ENCODE peak calls at places on chromosomes 6 and 20, in four cellular contexts. One of them, this sample, is unnamed.

GRCh38 chr6:19731286-19731685 is 105.9 kb upstream of the ID4 start:
- DNase-seq in SJSA1: peak
- DNase-seq in A549: peak
- DNase-seq in Karpas-422: no peak
- DNase-seq in this sample: peak

GRCh38 chr6:167426620-167427019 is 101.7 kb downstream of the TTLL2 start:
- DNase-seq in A549: no peak
- DNase-seq in Karpas-422: no peak
- DNase-seq in SJSA1: no peak
- DNase-seq in this sample: no peak

GRCh38 chr6:169997930-169998218 is 246.5 kb downstream of the ERMARD start:
- DNase-seq in A549: no peak
- DNase-seq in SJSA1: peak
- DNase-seq in Karpas-422: no peak
- DNase-seq in this sample: no peak

GRCh38 chr6:85449388-85449817 is 480 bp upstream of the NT5E start:
- DNase-seq in Karpas-422: no peak
- DNase-seq in A549: peak
- DNase-seq in SJSA1: peak
- DNase-seq in this sample: no peak

GRCh38 chr6:26483727-26484126 is 16.4 kb upstream of the BTN1A1 start:
- DNase-seq in SJSA1: no peak
- DNase-seq in Karpas-422: no peak
- DNase-seq in A549: no peak
- DNase-seq in this sample: no peak

GRCh38 chr20:6501061-6501460 is 266.4 kb upstream of the BMP2 start:
- DNase-seq in SJSA1: no peak
- DNase-seq in Karpas-422: no peak
- DNase-seq in A549: peak
- DNase-seq in this sample: peak

GRCh38 chr20:44770480-44771171 is 25.0 kb downstream of the KCNK15 start:
- DNase-seq in A549: no peak
- DNase-seq in Karpas-422: peak
- DNase-seq in SJSA1: no peak
- DNase-seq in this sample: no peak

GRCh38 chr6:101545171-101545570 is 151.7 kb downstream of the GRIK2 start:
- DNase-seq in SJSA1: no peak
- DNase-seq in A549: no peak
- DNase-seq in Karpas-422: no peak
- DNase-seq in this sample: no peak

GRCh38 chr6:36897629-36898028 is 11.9 kb downstream of the C6orf89 start:
- DNase-seq in Karpas-422: no peak
- DNase-seq in A549: peak
- DNase-seq in SJSA1: no peak
- DNase-seq in this sample: no peak

GRCh38 chr20:56069016-56069415 is 63.7 kb upstream of the CBLN4 start:
- DNase-seq in Karpas-422: no peak
- DNase-seq in A549: no peak
- DNase-seq in SJSA1: no peak
- DNase-seq in this sample: no peak

GRCh38 chr6:13794184-13794583 is 20.2 kb downstream of the MCUR1 start:
- DNase-seq in SJSA1: peak
- DNase-seq in A549: peak
- DNase-seq in Karpas-422: no peak
- DNase-seq in this sample: no peak

GRCh38 chr20:2767768-2768631 is 32.4 kb downstream of the CPXM1 start:
- DNase-seq in A549: no peak
- DNase-seq in SJSA1: no peak
- DNase-seq in Karpas-422: no peak
- DNase-seq in this sample: no peak

GRCh38 chr6:37074053-37074827 is 68.8 kb downstream of the FGD2 start:
- DNase-seq in A549: no peak
- DNase-seq in Karpas-422: no peak
- DNase-seq in SJSA1: no peak
- DNase-seq in this sample: no peak

GRCh38 chr6:168050225-168050796 is 28.7 kb downstream of the FRMD1 start:
- DNase-seq in A549: no peak
- DNase-seq in Karpas-422: no peak
- DNase-seq in SJSA1: no peak
- DNase-seq in this sample: no peak

GRCh38 chr6:134074151-134074712 is 21.8 kb upstream of the SLC2A12 start:
- DNase-seq in A549: no peak
- DNase-seq in SJSA1: no peak
- DNase-seq in Karpas-422: no peak
- DNase-seq in this sample: no peak

GRCh38 chr6:9103876-9104521 is 668.7 kb upstream of the SLC35B3 start:
- DNase-seq in A549: no peak
- DNase-seq in SJSA1: no peak
- DNase-seq in Karpas-422: no peak
- DNase-seq in this sample: no peak

GRCh38 chr20:36645353-36645752 is 643 bp downstream of the SLA2 start:
- DNase-seq in A549: no peak
- DNase-seq in Karpas-422: no peak
- DNase-seq in SJSA1: no peak
- DNase-seq in this sample: no peak

GRCh38 chr20:1964659-1965405 is 29.0 kb downstream of the PDYN start:
- DNase-seq in A549: no peak
- DNase-seq in Karpas-422: no peak
- DNase-seq in SJSA1: no peak
- DNase-seq in this sample: no peak

GRCh38 chr6:26121141-26122004 is 34.1 kb downstream of the HFE start:
- DNase-seq in A549: peak
- DNase-seq in Karpas-422: no peak
- DNase-seq in SJSA1: no peak
- DNase-seq in this sample: peak

GRCh38 chr6:111030008-111031006 is 48.5 kb downstream of the RPF2 start:
- DNase-seq in SJSA1: no peak
- DNase-seq in A549: no peak
- DNase-seq in Karpas-422: no peak
- DNase-seq in this sample: no peak

GRCh38 chr6:70221715-70222236 is 81.1 kb downstream of the COL9A1 start:
- DNase-seq in SJSA1: no peak
- DNase-seq in Karpas-422: no peak
- DNase-seq in A549: no peak
- DNase-seq in this sample: no peak

GRCh38 chr6:134894800-134895199 is 55.1 kb downstream of the ALDH8A1 start:
- DNase-seq in Karpas-422: peak
- DNase-seq in SJSA1: no peak
- DNase-seq in A549: no peak
- DNase-seq in this sample: no peak

GRCh38 chr6:88982720-88983119 is 19.3 kb upstream of the RNGTT start:
- DNase-seq in A549: peak
- DNase-seq in SJSA1: no peak
- DNase-seq in Karpas-422: peak
- DNase-seq in this sample: no peak

GRCh38 chr6:108353853-108354252 is 59.0 kb downstream of the AFG1L start:
- DNase-seq in SJSA1: no peak
- DNase-seq in Karpas-422: no peak
- DNase-seq in A549: no peak
- DNase-seq in this sample: no peak

GRCh38 chr6:161010418-161010817 is 18.8 kb downstream of the MAP3K4 start:
- DNase-seq in A549: no peak
- DNase-seq in SJSA1: no peak
- DNase-seq in Karpas-422: no peak
- DNase-seq in this sample: no peak

GRCh38 chr6:27753668-27754407 is 158.4 kb downstream of the OR2B2 start:
- DNase-seq in A549: peak
- DNase-seq in Karpas-422: peak
- DNase-seq in SJSA1: peak
- DNase-seq in this sample: peak

GRCh38 chr6:52642381-52642780 is 28.5 kb upstream of the TMEM14A start:
- DNase-seq in Karpas-422: no peak
- DNase-seq in A549: no peak
- DNase-seq in SJSA1: no peak
- DNase-seq in this sample: no peak
- H3K4me3 ChIP-seq in Karpas-422: no peak
- H3K4me3 ChIP-seq in A549: no peak
- H3K4me3 ChIP-seq in SJSA1: no peak
- H3K4me3 ChIP-seq in this sample: no peak

GRCh38 chr20:23298155-23298554 is 52.4 kb upstream of the NXT1 start:
- DNase-seq in A549: no peak
- DNase-seq in Karpas-422: no peak
- DNase-seq in SJSA1: no peak
- DNase-seq in this sample: no peak
- H3K4me3 ChIP-seq in A549: no peak
- H3K4me3 ChIP-seq in Karpas-422: no peak
- H3K4me3 ChIP-seq in SJSA1: no peak
- H3K4me3 ChIP-seq in this sample: no peak

GRCh38 chr20:47774081-47774777 is 11.1 kb downstream of the SULF2 start:
- DNase-seq in SJSA1: no peak
- DNase-seq in A549: no peak
- DNase-seq in Karpas-422: no peak
- DNase-seq in this sample: no peak
- H3K4me3 ChIP-seq in SJSA1: no peak
- H3K4me3 ChIP-seq in A549: no peak
- H3K4me3 ChIP-seq in Karpas-422: no peak
- H3K4me3 ChIP-seq in this sample: no peak

GRCh38 chr20:46056970-46057855 is 28.2 kb downstream of the SLC12A5 start:
- DNase-seq in A549: no peak
- DNase-seq in Karpas-422: no peak
- DNase-seq in SJSA1: peak
- DNase-seq in this sample: no peak
- H3K4me3 ChIP-seq in A549: no peak
- H3K4me3 ChIP-seq in Karpas-422: no peak
- H3K4me3 ChIP-seq in SJSA1: no peak
- H3K4me3 ChIP-seq in this sample: no peak

GRCh38 chr20:3797226-3797545 is 1.1 kb downstream of the CDC25B start:
- DNase-seq in Karpas-422: no peak
- DNase-seq in SJSA1: no peak
- DNase-seq in A549: no peak
- DNase-seq in this sample: no peak
- H3K4me3 ChIP-seq in Karpas-422: peak
- H3K4me3 ChIP-seq in SJSA1: peak
- H3K4me3 ChIP-seq in A549: peak
- H3K4me3 ChIP-seq in this sample: peak

DNA sequence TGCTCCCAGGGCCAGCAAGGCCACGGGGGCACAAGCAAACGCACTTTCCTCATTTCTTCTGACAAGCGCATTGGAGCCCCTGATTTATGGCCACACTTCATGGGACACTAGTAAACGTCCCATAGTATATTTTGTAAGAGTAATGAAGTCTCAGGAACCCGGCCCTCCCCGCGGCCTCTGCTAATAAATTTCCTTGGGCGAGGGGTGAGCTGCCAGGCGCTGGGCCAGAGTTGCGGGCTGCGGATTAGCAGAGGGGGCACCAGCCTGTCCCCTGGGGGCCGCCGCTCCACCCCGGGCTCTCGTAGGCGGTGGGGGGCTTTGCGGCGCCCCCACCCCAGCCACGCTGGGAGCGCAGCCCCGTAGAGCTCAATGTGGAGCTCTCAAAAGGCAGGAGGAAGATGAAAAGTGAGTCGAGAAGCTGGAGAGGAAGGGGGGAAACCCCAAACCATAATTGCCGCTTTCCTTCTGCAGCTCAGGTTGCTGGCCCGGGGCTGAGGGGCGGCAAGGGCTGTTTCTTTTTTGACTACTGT is 173.6 kb downstream of the CDC5L start:
- DNase-seq in A549: no peak
- DNase-seq in Karpas-422: no peak
- DNase-seq in SJSA1: no peak
- DNase-seq in this sample: no peak
- H3K4me3 ChIP-seq in A549: no peak
- H3K4me3 ChIP-seq in Karpas-422: no peak
- H3K4me3 ChIP-seq in SJSA1: no peak
- H3K4me3 ChIP-seq in this sample: no peak

This sample was measured in kidney epithelial cell.